ENCODE peak calls at places on chromosome 15, in six cellular contexts. Y, F, G, E, H and O are unnamed samples.

GRCh38 chr15:45703670-45704328 is 69.0 kb downstream of the SQOR start:
- DNase-seq in G (no peak), E (no peak), Y (no peak), H (no peak), F (no peak), O (no peak)

GRCh38 chr15:56528136-56528535 is 63.2 kb upstream of the MNS1 start:
- DNase-seq in G (no peak), Y (no peak), F (no peak), E (no peak), H (no peak), O (no peak)

GRCh38 chr15:49855917-49856637 is 235.2 kb downstream of the DTWD1 start:
- DNase-seq in Y (no peak), G (no peak), E (no peak), H (no peak), F (no peak), O (no peak)

GRCh38 chr15:98946301-98947255 is 61.0 kb downstream of the PGPEP1L start:
- DNase-seq in E (no peak), F (peak), H (no peak), Y (no peak), G (no peak), O (no peak)

GRCh38 chr15:93382196-93382820 is 293.3 kb upstream of the RGMA start:
- DNase-seq in F (no peak), G (no peak), Y (no peak), E (peak), H (no peak), O (no peak)

GRCh38 chr15:41809121-41809520 is 18.8 kb upstream of the JMJD7 start:
- DNase-seq in Y (no peak), G (no peak), H (no peak), E (no peak), F (no peak), O (no peak)

GRCh38 chr15:80105193-80105984 is 45.9 kb downstream of the ZFAND6 start:
- DNase-seq in E (no peak), Y (no peak), G (no peak), F (no peak), H (no peak), O (no peak)

GRCh38 chr15:72306211-72306785 is 13.7 kb downstream of the CELF6 start:
- DNase-seq in G (no peak), E (no peak), F (no peak), H (no peak), Y (no peak), O (no peak)

GRCh38 chr15:82942691-82943090 is 9.8 kb downstream of the HOMER2 start:
- DNase-seq in H (no peak), E (no peak), G (peak), Y (no peak), F (peak), O (no peak)

GRCh38 chr15:62502451-62502850 is 337.4 kb upstream of the C2CD4B start:
- DNase-seq in E (no peak), H (no peak), G (no peak), F (no peak), Y (no peak), O (no peak)

GRCh38 chr15:26355671-26356070 is 417.2 kb downstream of the GABRB3 start:
- DNase-seq in Y (no peak), H (no peak), E (no peak), G (no peak), F (no peak), O (no peak)

GRCh38 chr15:90420488-90420850 is 32.4 kb downstream of the IQGAP1 start:
- DNase-seq in Y (no peak), F (no peak), E (no peak), G (no peak), H (no peak), O (no peak)

GRCh38 chr15:89130194-89130593 is 41.9 kb downstream of the ABHD2 start:
- DNase-seq in E (no peak), F (no peak), G (no peak), Y (no peak), H (no peak), O (no peak)

GRCh38 chr15:72492733-72493132 is 18.6 kb downstream of the ARIH1 start:
- DNase-seq in Y (no peak), H (no peak), F (no peak), G (no peak), E (no peak), O (no peak)

GRCh38 chr15:71349736-71350515 is 234.7 kb downstream of the THSD4 start:
- DNase-seq in Y (no peak), G (no peak), H (no peak), F (no peak), E (no peak), O (no peak)

GRCh38 chr15:75834011-75834410 is 9.2 kb upstream of the UBE2Q2 start:
- DNase-seq in F (no peak), G (no peak), E (peak), H (no peak), Y (no peak), O (no peak)

GRCh38 chr15:44550256-44550655 is 13.3 kb downstream of the EIF3J start:
- DNase-seq in Y (no peak), H (no peak), G (no peak), F (no peak), E (no peak), O (no peak)

GRCh38 chr15:71804695-71805470 is 5.5 kb upstream of the NR2E3 start:
- DNase-seq in E (no peak), F (no peak), Y (no peak), G (no peak), H (no peak), O (no peak)

GRCh38 chr15:83410532-83410931 is 36.6 kb upstream of the SH3GL3 start:
- DNase-seq in Y (no peak), H (no peak), F (no peak), G (no peak), E (no peak), O (no peak)

GRCh38 chr15:62440310-62440709 is 275.2 kb upstream of the C2CD4B start:
- DNase-seq in F (no peak), E (no peak), Y (no peak), H (no peak), G (no peak), O (no peak)

GRCh38 chr15:72751751-72752455 is 31.7 kb downstream of the ADPGK start:
- DNase-seq in E (peak), Y (no peak), G (no peak), F (no peak), H (no peak), O (no peak)

GRCh38 chr15:77659350-77660321 is 26.9 kb upstream of the LINGO1 start:
- DNase-seq in H (peak), F (no peak), G (peak), E (no peak), Y (peak), O (peak)

GRCh38 chr15:95017950-95018349 is 786.6 kb downstream of the MCTP2 start:
- DNase-seq in H (peak), E (no peak), Y (no peak), F (peak), G (no peak), O (no peak)

GRCh38 chr15:89502867-89503595 is 6.6 kb upstream of the RHCG start:
- DNase-seq in Y (no peak), E (no peak), H (no peak), G (no peak), F (no peak), O (no peak)

GRCh38 chr15:81400640-81401236 is 26.7 kb upstream of the TMC3 start:
- DNase-seq in G (peak), E (no peak), H (no peak), Y (peak), F (no peak), O (peak)

GRCh38 chr15:95226835-95227234 is 995.5 kb downstream of the MCTP2 start:
- DNase-seq in H (no peak), F (no peak), E (no peak), Y (no peak), G (no peak), O (no peak)

GRCh38 chr15:83127547-83128150 is 20.2 kb downstream of the TM6SF1 start:
- DNase-seq in F (no peak), G (no peak), E (no peak), Y (no peak), H (no peak), O (no peak)

GRCh38 chr15:98714906-98715305 is 66.6 kb downstream of the IGF1R start:
- DNase-seq in G (no peak), Y (no peak), F (no peak), E (no peak), H (no peak), O (no peak)

GRCh38 chr15:99403597-99403996 is 152.3 kb downstream of the LRRC28 start:
- DNase-seq in G (no peak), F (no peak), Y (no peak), E (no peak), H (no peak), O (no peak)

GRCh38 chr15:52018244-52018643 is 775 bp upstream of the MAPK6 start:
- DNase-seq in H (no peak), E (no peak), G (no peak), F (no peak), Y (no peak), O (no peak)

GRCh38 chr15:91304210-91304609 is 204.2 kb downstream of the SV2B start:
- DNase-seq in E (no peak), G (no peak), H (no peak), F (no peak), Y (no peak), O (no peak)

GRCh38 chr15:63982381-63982854 is 63.9 kb downstream of the DAPK2 start:
- DNase-seq in G (no peak), H (no peak), E (no peak), Y (no peak), F (peak), O (no peak)

GRCh38 chr15:52772766-52773165 is 17.4 kb downstream of the ONECUT1 start:
- DNase-seq in E (no peak), G (no peak), F (no peak), Y (no peak), H (no peak), O (no peak)

GRCh38 chr15:63079938-63080626 is 37.5 kb downstream of the TPM1 start:
- DNase-seq in F (no peak), E (no peak), H (no peak), Y (no peak), G (peak), O (no peak)

GRCh38 chr15:31353931-31354330 is 27.3 kb downstream of the KLF13 start:
- DNase-seq in G (no peak), Y (no peak), F (peak), E (no peak), H (peak), O (no peak)

GRCh38 chr15:70219256-70219919 is 121.7 kb upstream of the TLE3 start:
- DNase-seq in E (no peak), G (no peak), F (no peak), Y (no peak), H (no peak), O (no peak)

GRCh38 chr15:56586206-56586605 is 121.3 kb upstream of the MNS1 start:
- DNase-seq in E (no peak), Y (no peak), H (no peak), G (no peak), F (no peak), O (no peak)

GRCh38 chr15:49460411-49460941 is 37.4 kb downstream of the FGF7 start:
- DNase-seq in G (no peak), H (no peak), Y (no peak), F (no peak), E (no peak), O (no peak)

GRCh38 chr15:91113036-91113435 is 13.0 kb downstream of the SV2B start:
- DNase-seq in E (no peak), F (no peak), Y (no peak), H (no peak), G (no peak), O (no peak)

DNA sequence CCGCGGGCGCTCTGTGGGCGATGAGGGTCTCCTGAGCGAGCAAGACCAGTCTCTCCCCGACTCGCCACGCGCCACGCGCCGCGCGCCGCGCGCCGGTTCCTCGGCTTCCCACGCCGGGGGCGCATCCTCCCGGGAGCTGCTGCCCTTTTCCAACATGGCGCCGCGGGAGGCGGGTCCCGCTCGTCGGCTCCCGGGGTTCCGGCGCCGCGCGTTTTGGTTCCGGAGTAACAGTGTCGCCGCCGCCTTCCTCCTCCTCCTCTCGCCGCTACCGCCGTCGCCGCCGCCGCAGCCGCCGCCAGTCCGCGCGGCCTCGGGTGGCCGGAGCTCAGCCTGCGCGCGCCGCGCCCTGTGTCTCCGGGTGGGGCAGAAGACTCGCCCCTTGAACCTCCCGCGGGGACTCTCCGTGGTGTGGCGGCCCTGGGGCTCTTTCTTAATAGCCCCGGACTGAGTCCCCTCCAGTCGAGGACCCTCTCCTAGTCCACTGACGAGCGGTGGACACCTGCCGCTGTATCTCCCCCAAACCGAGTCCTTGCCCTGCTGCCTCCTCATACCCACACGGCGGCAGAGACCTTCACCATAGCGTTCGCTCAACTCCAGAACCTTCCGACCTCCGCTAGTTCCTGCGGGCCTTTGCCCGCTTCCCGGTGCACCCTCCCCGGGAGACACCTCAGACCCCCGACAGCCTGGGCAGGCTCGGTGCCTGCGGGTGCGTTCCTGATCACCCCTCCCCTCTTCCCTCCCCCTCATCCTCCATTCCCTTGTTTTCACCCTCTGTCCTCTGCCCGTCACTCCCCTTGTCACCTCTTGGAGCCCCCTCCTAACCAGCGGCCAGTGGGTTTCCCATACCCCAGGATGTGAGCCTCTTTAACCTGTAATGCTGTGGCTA is at the start of gene MAP2K5:
- DNase-seq in H (peak), F (peak), G (no peak), Y (peak), E (peak), O (peak)
- TF ChIP-seq POLR2A in H (peak), F (no peak), G (peak), Y (peak), E (no peak), O (peak)

GRCh38 chr15:85330941-85331588 is 49.3 kb upstream of the AKAP13 start:
- DNase-seq in E (peak), G (peak), F (peak), H (peak), Y (peak), O (peak)
- TF ChIP-seq POLR2A in E (no peak), G (no peak), F (no peak), H (no peak), Y (peak), O (peak)

GRCh38 chr15:68699124-68699880 is 120.5 kb downstream of the CORO2B start:
- DNase-seq in Y (no peak), H (no peak), E (no peak), F (peak), G (no peak), O (no peak)

GRCh38 chr15:68699881-68700394 is 120.8 kb downstream of the ANP32A start:
- DNase-seq in G (no peak), H (peak), E (no peak), F (peak), Y (no peak), O (no peak)

GRCh38 chr15:68698708-68699107 is 119.9 kb downstream of the CORO2B start:
- DNase-seq in G (no peak), H (no peak), Y (no peak), F (peak), E (no peak), O (no peak)

GRCh38 chr15:68701886-68702285 is 118.8 kb downstream of the ANP32A start:
- DNase-seq in F (peak), E (no peak), H (no peak), G (no peak), Y (no peak), O (no peak)

GRCh38 chr15:68700395-68701123 is 120.1 kb downstream of the ANP32A start:
- DNase-seq in G (no peak), F (peak), H (peak), E (no peak), Y (no peak), O (no peak)
- TF ChIP-seq POLR2A in G (no peak), F (no peak), H (no peak), E (no peak), Y (no peak), O (no peak)

GRCh38 chr15:68277605-68278344 is at the start of gene FEM1B:
- DNase-seq in F (peak), G (peak), H (peak), E (peak), Y (peak), O (peak)
- TF ChIP-seq POLR2A in F (peak), G (peak), H (peak), E (peak), Y (peak), O (peak)

GRCh38 chr15:40106203-40107161 is 2.2 kb downstream of the BMF start:
- DNase-seq in F (peak), E (no peak), G (no peak), H (peak), Y (no peak), O (no peak)
- TF ChIP-seq POLR2A in F (no peak), E (no peak), G (no peak), H (no peak), Y (no peak), O (no peak)

GRCh38 chr15:74180689-74181602 is 7.4 kb downstream of the ISLR start:
- DNase-seq in E (no peak), H (no peak), G (no peak), F (peak), Y (no peak), O (no peak)
- TF ChIP-seq POLR2A in E (no peak), H (no peak), G (no peak), F (no peak), Y (no peak), O (no peak)